ENCODE peak calls at places on chromosome 17, in eight cellular contexts. G is transverse colon, A is left lung, R is adrenal gland, P is H9, T is stomach, B is uterus, Q is ascending aorta. W is an unnamed sample.
A peak's percentile ranks its signal among the peaks of the same experiment; 100 is the strongest.

GRCh38 chr17:31508310-31509094 is 117.0 kb downstream of the RAB11FIP4 start:
- DNase-seq in G (no peak), A (no peak), R (no peak), P (peak; percentile 74), T (peak; percentile 48), B (no peak), Q (no peak), W (no peak)

GRCh38 chr17:37476431-37477130 is 13.1 kb upstream of the DUSP14 start:
- DNase-seq in G (peak; percentile 14), A (no peak), R (no peak), P (no peak), T (no peak), B (no peak), Q (no peak), W (no peak)

GRCh38 chr17:57783338-57783742 is 38.2 kb upstream of the CCDC182 start:
- DNase-seq in G (peak; percentile 62), A (peak; percentile 93), R (peak; percentile 82), P (peak; percentile 96), T (peak; percentile 80), B (peak; percentile 29), Q (peak; percentile 81), W (no peak)

GRCh38 chr17:36946726-36947091 is 2.0 kb upstream of the AATF start:
- DNase-seq in G (no peak), A (no peak), R (no peak), P (no peak), T (no peak), B (no peak), Q (no peak), W (no peak)

GRCh38 chr17:69711504-69711903 is 297.0 kb downstream of the MAP2K6 start:
- DNase-seq in G (no peak), A (no peak), R (no peak), P (no peak), T (no peak), B (no peak), Q (no peak), W (no peak)

GRCh38 chr17:32142857-32143524 is 689 bp downstream of the RHOT1 start:
- DNase-seq in G (peak; percentile 68), A (peak; percentile 84), R (peak; percentile 83), P (peak; percentile 87), T (peak; percentile 88), B (peak; percentile 18), Q (peak; percentile 69), W (no peak)

GRCh38 chr17:1108810-1109605 is 70.8 kb downstream of the ABR start:
- DNase-seq in G (peak; percentile 67), A (peak; percentile 93), R (peak; percentile 56), P (no peak), T (peak; percentile 71), B (no peak), Q (peak; percentile 76), W (no peak)

GRCh38 chr17:50768348-50768761 is 1.0 kb upstream of the ANKRD40CL start:
- DNase-seq in G (peak; percentile 95), A (no peak), R (peak; percentile 12), P (peak; percentile 50), T (peak; percentile 88), B (no peak), Q (no peak), W (peak; percentile 31)

GRCh38 chr17:39929657-39930407 is 2.3 kb downstream of the LRRC3C start:
- DNase-seq in G (no peak), A (no peak), R (no peak), P (no peak), T (no peak), B (no peak), Q (no peak), W (no peak)

GRCh38 chr17:70029019-70029767 is 45.8 kb upstream of the KCNJ16 start:
- DNase-seq in G (no peak), A (no peak), R (no peak), P (no peak), T (no peak), B (no peak), Q (no peak), W (no peak)

DNA sequence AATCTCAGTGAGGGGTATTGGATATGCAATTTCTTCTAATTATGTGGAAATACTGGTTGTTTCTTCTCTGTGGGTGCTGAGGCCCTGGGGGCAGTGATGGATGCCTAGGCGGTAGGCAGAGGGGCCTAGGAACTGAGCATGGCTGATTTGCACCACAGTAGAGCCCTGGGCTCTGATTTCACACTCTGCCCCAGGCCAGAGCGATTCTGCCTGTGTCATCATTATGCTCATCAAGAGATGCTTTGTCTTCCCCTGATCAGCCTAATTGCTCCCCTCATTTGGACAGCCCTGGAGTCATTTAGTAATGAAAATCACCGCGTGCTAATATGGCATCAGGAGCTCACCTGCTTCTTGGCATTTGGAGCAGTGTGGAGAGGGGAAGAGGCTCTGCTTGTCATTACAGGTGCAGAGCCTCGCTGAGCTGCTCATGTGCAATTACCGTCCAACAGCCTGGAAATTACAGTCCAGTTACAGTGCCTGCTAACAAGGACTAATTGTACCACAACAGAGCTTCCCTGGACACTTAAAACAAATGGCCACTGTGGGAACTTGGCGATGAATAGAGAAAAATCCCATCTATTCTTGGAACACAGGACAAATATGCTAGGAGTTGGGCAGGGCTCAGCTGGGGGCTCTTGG is 157.1 kb upstream of the WSCD1 start:
- DNase-seq in G (no peak), A (no peak), R (no peak), P (no peak), T (no peak), B (no peak), Q (no peak), W (no peak)
- H3K27ac ChIP-seq in G (no peak overlapping the region), A (no peak overlapping the region), R (no peak overlapping the region), P (no peak overlapping the region), T (no peak overlapping the region), B (no peak overlapping the region), Q (no peak overlapping the region), W (no peak overlapping the region)

DNA sequence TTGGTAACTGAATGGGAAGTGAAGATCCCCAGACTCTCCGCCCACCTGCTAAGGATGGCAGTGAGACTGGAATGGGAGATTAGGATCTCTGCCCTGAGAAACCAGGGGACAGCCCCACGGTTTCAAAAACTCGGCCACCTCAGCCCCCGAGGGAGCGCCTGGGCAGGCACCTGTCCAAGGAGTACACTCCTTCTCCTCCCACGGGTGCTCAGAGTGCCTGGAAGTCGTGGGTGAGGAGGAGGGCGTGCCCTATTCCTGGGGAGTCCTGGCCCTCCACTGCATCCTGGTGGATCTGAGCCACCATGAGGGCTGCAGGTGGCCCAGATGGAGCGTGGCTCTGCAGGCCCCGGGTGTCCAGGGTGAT is 78.5 kb downstream of the MGAT5B start:
- DNase-seq in G (no peak), A (peak; percentile 59), R (no peak), P (no peak), T (no peak), B (no peak), Q (no peak), W (no peak)
- H3K27ac ChIP-seq in G (no peak overlapping the region), A (no peak overlapping the region), R (no peak overlapping the region), P (no peak overlapping the region), T (no peak overlapping the region), B (no peak overlapping the region), Q (no peak overlapping the region), W (no peak overlapping the region)

GRCh38 chr17:7714721-7715594 is 2.6 kb upstream of the DNAH2 start:
- DNase-seq in G (no peak), A (no peak), R (no peak), P (no peak), T (no peak), B (no peak), Q (no peak), W (no peak)

GRCh38 chr17:7717756-7718350 is 309 bp downstream of the DNAH2 start:
- DNase-seq in G (no peak), A (no peak), R (no peak), P (peak; percentile 31), T (no peak), B (no peak), Q (no peak), W (no peak)

GRCh38 chr17:7716299-7716886 is 1.2 kb upstream of the DNAH2 start:
- DNase-seq in G (no peak), A (no peak), R (no peak), P (peak; percentile 35), T (no peak), B (no peak), Q (no peak), W (no peak)

GRCh38 chr17:7719661-7720060 is 2.1 kb downstream of the DNAH2 start:
- DNase-seq in G (no peak), A (no peak), R (no peak), P (no peak), T (no peak), B (no peak), Q (no peak), W (no peak)

DNA sequence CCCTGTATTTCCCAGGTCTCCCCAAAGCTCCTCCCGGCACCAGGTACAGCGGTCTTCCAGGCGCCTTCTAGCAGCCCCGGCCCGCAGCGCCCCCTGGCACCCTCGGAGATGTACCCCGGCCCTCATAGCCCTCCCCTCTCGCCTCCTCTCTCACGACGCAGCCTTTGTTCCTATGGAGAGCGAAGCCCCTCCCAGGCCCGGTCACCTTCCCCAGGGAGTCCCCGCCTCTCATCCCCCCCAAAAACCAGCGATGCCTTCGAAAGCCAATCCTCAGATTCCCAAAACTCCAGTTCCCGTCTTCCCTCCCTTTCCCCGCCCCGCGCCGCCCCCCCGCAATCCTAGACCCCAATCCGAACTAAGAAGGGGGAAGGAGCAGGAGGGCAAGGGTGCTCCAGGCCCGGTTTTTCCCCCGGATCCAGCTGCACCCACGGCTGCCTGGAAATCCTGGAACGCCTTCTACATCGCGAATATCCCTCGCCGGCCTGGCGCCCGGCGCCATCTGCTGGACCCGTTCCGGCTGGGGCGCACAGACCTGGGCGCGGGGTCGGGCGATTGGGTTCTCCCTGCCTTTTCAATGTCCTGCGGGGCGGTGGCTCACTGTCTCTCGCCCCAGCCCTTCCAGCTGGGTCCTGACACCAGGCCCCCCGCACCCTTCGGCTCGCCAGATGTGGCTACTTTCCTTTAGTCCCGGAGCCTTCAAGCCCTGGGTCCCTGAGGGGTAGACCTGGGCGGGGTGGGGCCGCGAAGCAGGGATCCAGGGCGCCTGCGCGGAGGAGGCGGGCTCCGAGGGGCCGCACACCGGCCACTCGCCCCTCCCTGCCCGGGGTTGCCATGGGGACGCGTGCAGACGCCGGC is at the start of gene DNAH2:
- DNase-seq in G (peak; percentile 78), A (peak; percentile 89), R (peak; percentile 81), P (peak; percentile 98), T (peak; percentile 77), B (peak; percentile 88), Q (peak; percentile 86), W (peak; percentile 27)
- H3K27ac ChIP-seq in G (peak within 1 kb of the TSS; percentile 8), A (no peak within 1 kb of the TSS), R (peak within 1 kb of the TSS; percentile 36), P (no peak within 1 kb of the TSS), T (peak within 1 kb of the TSS; percentile 30), B (peak within 1 kb of the TSS; percentile 71), Q (no peak within 1 kb of the TSS), W (peak within 1 kb of the TSS; percentile 14)

GRCh38 chr17:82524540-82524939 is 5.0 kb downstream of the FOXK2 start:
- DNase-seq in G (no peak), A (peak; percentile 61), R (no peak), P (no peak), T (no peak), B (no peak), Q (no peak), W (no peak)

GRCh38 chr17:82518826-82519810 is at the start of gene FOXK2:
- DNase-seq in G (peak; percentile 94), A (peak; percentile 95), R (peak; percentile 93), P (peak; percentile 98), T (peak; percentile 95), B (peak; percentile 91), Q (peak; percentile 95), W (peak; percentile 85)

GRCh38 chr17:82525712-82526111 is 6.2 kb downstream of the FOXK2 start:
- DNase-seq in G (no peak), A (no peak), R (no peak), P (no peak), T (no peak), B (no peak), Q (no peak), W (no peak)

GRCh38 chr17:82517230-82517865 is 2.2 kb upstream of the FOXK2 start:
- DNase-seq in G (no peak), A (no peak), R (no peak), P (no peak), T (peak; percentile 49), B (no peak), Q (no peak), W (no peak)

GRCh38 chr17:82520041-82520910 is 744 bp downstream of the FOXK2 start:
- DNase-seq in G (no peak), A (peak; percentile 86), R (no peak), P (no peak), T (no peak), B (no peak), Q (no peak), W (no peak)
- H3K27ac ChIP-seq in G (peak overlapping the region; percentile 95), A (peak overlapping the region; percentile 83), R (peak overlapping the region; percentile 96), P (no peak overlapping the region), T (peak overlapping the region; percentile 87), B (peak overlapping the region; percentile 84), Q (peak overlapping the region; percentile 73), W (peak overlapping the region; percentile 86)

W was measured in epithelial cell of prostate.